ENCODE peak calls at places on chromosome 2, in five cellular contexts. N is AG09309, C is esophagus squamous epithelium, P is HCT116, W is transverse colon. Q is an unnamed sample.

GRCh38 chr2:199148076-199148845 is 309.5 kb downstream of the SATB2 start:
- DNase-seq in N (no peak), C (no peak), P (no peak), W (no peak), Q (no peak)

GRCh38 chr2:113703404-113704299 is 52.8 kb downstream of the SLC35F5 start:
- DNase-seq in N (no peak), C (no peak), P (no peak), W (peak), Q (no peak)

GRCh38 chr2:120765911-120766757 is 30.5 kb downstream of the GLI2 start:
- DNase-seq in N (no peak), C (no peak), P (no peak), W (peak), Q (no peak)

GRCh38 chr2:3465328-3465727 is 54.0 kb downstream of the ADI1 start:
- DNase-seq in N (no peak), C (no peak), P (no peak), W (peak), Q (no peak)

GRCh38 chr2:28796620-28797019 is 14.0 kb upstream of the SPDYA start:
- DNase-seq in N (no peak), C (no peak), P (no peak), W (no peak), Q (no peak)

GRCh38 chr2:216217904-216218260 is 108.7 kb downstream of the XRCC5 start:
- DNase-seq in N (no peak), C (no peak), P (no peak), W (no peak), Q (no peak)

GRCh38 chr2:26068602-26069298 is 34.9 kb downstream of the RAB10 start:
- DNase-seq in N (peak), C (no peak), P (peak), W (peak), Q (peak)

GRCh38 chr2:65367517-65367916 is 64.9 kb downstream of the SPRED2 start:
- DNase-seq in N (peak), C (no peak), P (no peak), W (peak), Q (peak)

GRCh38 chr2:109188485-109188868 is 59.5 kb downstream of the SH3RF3 start:
- DNase-seq in N (no peak), C (no peak), P (no peak), W (no peak), Q (no peak)

GRCh38 chr2:207681431-207681830 is 30.0 kb upstream of the CCNYL1 start:
- DNase-seq in N (no peak), C (no peak), P (no peak), W (no peak), Q (no peak)

GRCh38 chr2:79994915-79995419 is 309.6 kb downstream of the LRRTM1 start:
- DNase-seq in N (no peak), C (no peak), P (no peak), W (no peak), Q (no peak)

GRCh38 chr2:173271135-173271534 is 83.5 kb upstream of the CDCA7 start:
- DNase-seq in N (no peak), C (no peak), P (no peak), W (no peak), Q (no peak)

GRCh38 chr2:206240335-206240734 is 34.1 kb upstream of the ZDBF2 start:
- DNase-seq in N (no peak), C (no peak), P (no peak), W (no peak), Q (no peak)

GRCh38 chr2:146666336-146666735 is 1178.5 kb upstream of the ACVR2A start:
- DNase-seq in N (no peak), C (no peak), P (no peak), W (no peak), Q (no peak)

GRCh38 chr2:220946552-220946951 is 625.6 kb downstream of the EPHA4 start:
- DNase-seq in N (no peak), C (no peak), P (no peak), W (no peak), Q (no peak)

GRCh38 chr2:31302940-31303563 is 69.1 kb downstream of the EHD3 start:
- DNase-seq in N (no peak), C (no peak), P (no peak), W (no peak), Q (no peak)

GRCh38 chr2:9473985-9474360 is 378 bp upstream of the IAH1 start:
- DNase-seq in N (no peak), C (no peak), P (no peak), W (peak), Q (peak)

GRCh38 chr2:19868224-19868623 is 33.6 kb downstream of the TTC32 start:
- DNase-seq in N (no peak), C (no peak), P (no peak), W (no peak), Q (no peak)

GRCh38 chr2:118808429-118808809 is 39.0 kb downstream of the EN1 start:
- DNase-seq in N (no peak), C (no peak), P (no peak), W (no peak), Q (no peak)

GRCh38 chr2:157839162-157839801 is 36.8 kb downstream of the ACVR1 start:
- DNase-seq in N (no peak), C (no peak), P (no peak), W (no peak), Q (no peak)

GRCh38 chr2:287471-287885 is 413 bp downstream of the ALKAL2 start:
- DNase-seq in N (no peak), C (no peak), P (no peak), W (peak), Q (no peak)

GRCh38 chr2:170813611-170814550 is 2.8 kb upstream of the GAD1 start:
- DNase-seq in N (no peak), C (no peak), P (no peak), W (no peak), Q (no peak)

GRCh38 chr2:43837831-43838559 is 644 bp downstream of the ABCG5 start:
- DNase-seq in N (no peak), C (no peak), P (no peak), W (no peak), Q (no peak)

GRCh38 chr2:19649785-19650380 is 251.9 kb downstream of the TTC32 start:
- DNase-seq in N (peak), C (no peak), P (no peak), W (no peak), Q (no peak)

GRCh38 chr2:119415630-119416029 is 16.0 kb upstream of the TMEM37 start:
- DNase-seq in N (no peak), C (no peak), P (no peak), W (no peak), Q (no peak)

GRCh38 chr2:217106650-217107014 is 246.8 kb upstream of the TNP1 start:
- DNase-seq in N (no peak), C (no peak), P (peak), W (no peak), Q (no peak)

GRCh38 chr2:32711219-32711618 is 83.4 kb downstream of the TTC27 start:
- DNase-seq in N (no peak), C (no peak), P (no peak), W (no peak), Q (no peak)

GRCh38 chr2:58146707-58147106 is 94.4 kb downstream of the FANCL start:
- DNase-seq in N (no peak), C (no peak), P (peak), W (no peak), Q (no peak)

GRCh38 chr2:166773268-166773949 is 114.9 kb upstream of the XIRP2 start:
- DNase-seq in N (no peak), C (no peak), P (no peak), W (no peak), Q (no peak)

GRCh38 chr2:13005761-13006336 is 289.1 kb downstream of the TRIB2 start:
- DNase-seq in N (no peak), C (no peak), P (no peak), W (no peak), Q (no peak)

GRCh38 chr2:106108351-106108750 is 85.8 kb downstream of the UXS1 start:
- DNase-seq in N (no peak), C (no peak), P (no peak), W (no peak), Q (no peak)

GRCh38 chr2:178414266-178415247 is 36.4 kb downstream of the PRKRA start:
- DNase-seq in N (peak), C (peak), P (peak), W (peak), Q (peak)

GRCh38 chr2:133884739-133885381 is 316.6 kb upstream of the NCKAP5 start:
- DNase-seq in N (no peak), C (no peak), P (no peak), W (no peak), Q (no peak)
- TF ChIP-seq CTCF in N (no peak), C (no peak), P (peak), W (no peak), Q (no peak)

GRCh38 chr2:47783491-47784330 is 766 bp downstream of the MSH6 start:
- DNase-seq in N (no peak), C (peak), P (peak), W (peak), Q (peak)
- TF ChIP-seq CTCF in N (no peak), C (no peak), P (no peak), W (no peak), Q (no peak)

GRCh38 chr2:218811382-218811781 is 20.2 kb downstream of the PRKAG3 start:
- DNase-seq in N (no peak), C (no peak), P (no peak), W (no peak), Q (peak)
- TF ChIP-seq CTCF in N (no peak), C (no peak), P (no peak), W (no peak), Q (no peak)

GRCh38 chr2:201854221-201854801 is 48.0 kb downstream of the CDK15 start:
- DNase-seq in N (peak), C (no peak), P (no peak), W (no peak), Q (no peak)

GRCh38 chr2:201852462-201852861 is 46.1 kb downstream of the CDK15 start:
- DNase-seq in N (no peak), C (no peak), P (no peak), W (no peak), Q (no peak)

GRCh38 chr2:201855356-201855755 is 49.0 kb downstream of the CDK15 start:
- DNase-seq in N (no peak), C (no peak), P (no peak), W (no peak), Q (no peak)

GRCh38 chr2:201854841-201855240 is 48.5 kb downstream of the CDK15 start:
- DNase-seq in N (no peak), C (no peak), P (no peak), W (no peak), Q (no peak)

GRCh38 chr2:201852878-201853415 is 46.6 kb downstream of the CDK15 start:
- DNase-seq in N (no peak), C (no peak), P (no peak), W (no peak), Q (no peak)
- TF ChIP-seq CTCF in N (no peak), C (no peak), P (no peak), W (no peak), Q (no peak)

GRCh38 chr2:231227309-231228162 is 29.1 kb downstream of the ARMC9 start:
- DNase-seq in N (peak), C (no peak), P (peak), W (peak), Q (peak)
- TF ChIP-seq CTCF in N (peak), C (peak), P (peak), W (peak), Q (peak)

DNA sequence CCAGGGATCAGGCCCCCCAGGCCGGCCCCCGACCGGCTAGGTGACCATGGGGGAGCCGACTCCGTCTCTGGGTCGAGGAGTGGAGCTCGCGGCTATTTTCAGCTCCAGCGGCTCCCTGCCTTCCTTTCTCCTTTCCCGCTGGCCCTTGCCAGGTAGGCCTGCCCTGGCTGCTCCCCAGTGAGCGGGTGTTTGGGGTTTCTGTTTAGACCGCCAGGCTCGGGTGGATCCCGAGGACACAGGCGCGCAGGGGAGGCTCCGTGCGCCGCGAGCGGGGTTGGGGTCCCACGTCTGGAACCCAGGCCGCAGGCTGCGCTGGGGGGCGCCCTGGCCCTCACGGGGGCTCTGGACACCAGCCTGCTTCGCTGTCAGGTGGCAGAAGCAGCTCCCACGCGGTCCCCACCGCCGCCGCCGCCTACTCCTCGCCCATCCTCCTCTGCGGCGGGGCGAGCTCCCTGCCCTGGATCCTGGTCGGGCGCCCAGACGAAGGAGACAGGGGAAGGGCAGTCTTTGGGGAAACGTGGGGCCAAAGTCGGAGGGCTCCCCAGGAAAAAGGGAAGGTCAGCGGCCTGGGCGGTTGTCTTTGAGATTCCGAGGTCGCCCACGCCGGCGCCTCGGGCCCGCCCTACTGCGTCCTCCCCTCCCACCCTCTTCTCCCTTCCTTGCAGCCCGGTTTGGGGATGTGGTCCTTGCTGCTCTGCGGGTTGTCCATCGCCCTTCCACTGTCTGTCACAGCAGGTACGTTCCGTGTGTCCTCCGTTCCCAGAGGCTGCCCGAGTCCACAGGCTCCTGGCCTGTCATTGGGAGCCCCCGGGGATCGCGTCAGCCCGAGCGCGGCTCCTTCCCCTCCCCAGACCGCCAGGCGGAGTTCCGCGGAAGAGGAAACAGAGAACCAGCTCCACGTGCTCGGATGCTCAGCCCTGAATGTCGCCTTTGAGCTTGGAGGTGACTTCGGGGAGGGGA is 648 bp downstream of the IL1RL2 start:
- DNase-seq in N (no peak), C (no peak), P (no peak), W (peak), Q (peak)
- TF ChIP-seq CTCF in N (peak), C (peak), P (no peak), W (peak), Q (peak)

GRCh38 chr2:73746015-73746876 is 9.1 kb upstream of the TPRKB start:
- DNase-seq in N (no peak), C (no peak), P (no peak), W (no peak), Q (no peak)
- TF ChIP-seq CTCF in N (no peak), C (no peak), P (no peak), W (no peak), Q (no peak)

GRCh38 chr2:191713837-191714236 is 35.9 kb downstream of the NABP1 start:
- DNase-seq in N (no peak), C (no peak), P (peak), W (no peak), Q (no peak)
- TF ChIP-seq CTCF in N (no peak), C (no peak), P (peak), W (no peak), Q (no peak)

Q was measured in CD14-positive monocyte.